ENCODE peak calls at places on chromosome 18, in nine cellular contexts. C is H7, Q is GM20000, L is DMS153, M is lung, U is cardiac fibroblast, X is keratinocyte, N is foreskin fibroblast, R is nucleus accumbens. I is an unnamed sample.

GRCh38 chr18:45838302-45839070 is 13.0 kb downstream of the SIGLEC15 start:
- DNase-seq in U (no peak), Q (no peak), M (no peak), R (no peak), X (no peak), L (no peak), C (no peak), N (no peak), I (no peak)

GRCh38 chr18:46152808-46153617 is 48.8 kb downstream of the HAUS1 start:
- DNase-seq in Q (no peak), R (no peak), N (no peak), M (no peak), C (peak; percentile 66), U (no peak), L (no peak), X (peak; percentile 73), I (peak; percentile 74)

GRCh38 chr18:80254971-80255500 is 7.7 kb upstream of the PARD6G start:
- DNase-seq in N (no peak), C (no peak), Q (no peak), U (no peak), R (no peak), L (no peak), M (peak; percentile 24), X (no peak), I (no peak)

GRCh38 chr18:50494569-50494968 is 65.3 kb upstream of the MAPK4 start:
- DNase-seq in M (no peak), R (no peak), Q (no peak), U (no peak), X (no peak), N (no peak), C (no peak), L (no peak), I (no peak)

GRCh38 chr18:9839806-9840205 is 46.0 kb upstream of the TXNDC2 start:
- DNase-seq in Q (no peak), U (no peak), N (no peak), X (no peak), L (no peak), M (no peak), C (peak; percentile 66), R (no peak), I (no peak)

GRCh38 chr18:79867666-79868065 is 69.9 kb downstream of the KCNG2 start:
- DNase-seq in N (no peak), C (peak; percentile 33), L (no peak), X (no peak), M (no peak), U (no peak), R (no peak), Q (no peak), I (peak; percentile 30)

GRCh38 chr18:24609249-24609648 is 148.8 kb downstream of the HRH4 start:
- DNase-seq in L (no peak), C (no peak), M (no peak), X (no peak), U (no peak), R (no peak), N (no peak), Q (no peak), I (no peak)

GRCh38 chr18:59783138-59783537 is 85.9 kb upstream of the CCBE1 start:
- DNase-seq in M (no peak), L (peak; percentile 47), N (peak; percentile 84), C (peak; percentile 62), R (no peak), X (no peak), U (peak; percentile 83), Q (peak; percentile 74), I (no peak)

GRCh38 chr18:38933322-38933721 is 1367.7 kb upstream of the CELF4 start:
- DNase-seq in R (no peak), U (no peak), M (no peak), Q (no peak), L (no peak), C (no peak), X (no peak), N (no peak), I (no peak)

GRCh38 chr18:62611395-62612241 is 88.8 kb downstream of the ZCCHC2 start:
- DNase-seq in R (no peak), L (no peak), X (no peak), N (no peak), Q (no peak), M (no peak), U (peak; percentile 29), C (peak; percentile 70), I (no peak)

GRCh38 chr18:32048507-32049091 is 30.0 kb downstream of the RNF125 start:
- DNase-seq in M (no peak), R (no peak), C (peak; percentile 24), Q (peak; percentile 19), X (no peak), U (peak; percentile 88), L (no peak), N (peak; percentile 3), I (no peak)

GRCh38 chr18:70256184-70256583 is 32.7 kb upstream of the SOCS6 start:
- DNase-seq in R (no peak), X (no peak), N (no peak), U (no peak), Q (no peak), C (no peak), M (no peak), L (no peak), I (no peak)

I was measured in ureter.